ENCODE peak calls at places on chromosomes 1 and 21, in four cellular contexts. One of them, this sample, is unnamed. For H3K36me3 and H3K9me3, the result is how much of the 10 kb centered on the place peaks cover.

GRCh38 chr1:20682571-20683236 is 21.5 kb upstream of the DDOST start:
- DNase-seq in fibroblast of lung: no peak
- DNase-seq in SK-N-MC: no peak
- DNase-seq in heart left ventricle: no peak
- DNase-seq in this sample: peak

GRCh38 chr1:114122891-114123621 is 30.6 kb downstream of the SYT6 start:
- DNase-seq in fibroblast of lung: peak
- DNase-seq in SK-N-MC: no peak
- DNase-seq in heart left ventricle: no peak
- DNase-seq in this sample: no peak

GRCh38 chr1:186479162-186479561 is 18.2 kb upstream of the PDC start:
- DNase-seq in fibroblast of lung: no peak
- DNase-seq in SK-N-MC: no peak
- DNase-seq in heart left ventricle: no peak
- DNase-seq in this sample: no peak

GRCh38 chr1:93552751-93553455 is 105.0 kb downstream of the FNBP1L start:
- DNase-seq in fibroblast of lung: peak
- DNase-seq in SK-N-MC: no peak
- DNase-seq in heart left ventricle: peak
- DNase-seq in this sample: no peak

GRCh38 chr1:164772635-164773034 is 213.7 kb downstream of the PBX1 start:
- DNase-seq in fibroblast of lung: peak
- DNase-seq in SK-N-MC: no peak
- DNase-seq in heart left ventricle: peak
- DNase-seq in this sample: peak

GRCh38 chr1:169106921-169107672 is 607 bp downstream of the ATP1B1 start:
- DNase-seq in fibroblast of lung: no peak
- DNase-seq in SK-N-MC: no peak
- DNase-seq in heart left ventricle: no peak
- DNase-seq in this sample: peak

GRCh38 chr1:232943679-232944252 is 6.6 kb upstream of the NTPCR start:
- DNase-seq in fibroblast of lung: no peak
- DNase-seq in SK-N-MC: no peak
- DNase-seq in heart left ventricle: no peak
- DNase-seq in this sample: no peak

GRCh38 chr1:52674497-52675384 is 23.4 kb downstream of the COA7 start:
- DNase-seq in fibroblast of lung: peak
- DNase-seq in SK-N-MC: no peak
- DNase-seq in heart left ventricle: no peak
- DNase-seq in this sample: no peak

GRCh38 chr1:86207323-86207722 is 50.8 kb upstream of the COL24A1 start:
- DNase-seq in fibroblast of lung: peak
- DNase-seq in SK-N-MC: no peak
- DNase-seq in heart left ventricle: peak
- DNase-seq in this sample: no peak

GRCh38 chr1:230441630-230442029 is 15.5 kb upstream of the PGBD5 start:
- DNase-seq in fibroblast of lung: no peak
- DNase-seq in SK-N-MC: no peak
- DNase-seq in heart left ventricle: no peak
- DNase-seq in this sample: no peak

GRCh38 chr21:42407476-42407875 is 3.8 kb downstream of the UBASH3A start:
- DNase-seq in fibroblast of lung: no peak
- DNase-seq in SK-N-MC: no peak
- DNase-seq in heart left ventricle: no peak
- DNase-seq in this sample: no peak

GRCh38 chr21:29504751-29505321 is 206.1 kb downstream of the BACH1 start:
- DNase-seq in fibroblast of lung: peak
- DNase-seq in SK-N-MC: no peak
- DNase-seq in heart left ventricle: no peak
- DNase-seq in this sample: no peak

GRCh38 chr1:192788184-192788583 is 20.7 kb upstream of the RGS2 start:
- DNase-seq in fibroblast of lung: peak
- DNase-seq in SK-N-MC: no peak
- DNase-seq in heart left ventricle: peak
- DNase-seq in this sample: no peak

GRCh38 chr1:202154766-202155477 is 5.5 kb downstream of the PTPN7 start:
- DNase-seq in fibroblast of lung: peak
- DNase-seq in SK-N-MC: no peak
- DNase-seq in heart left ventricle: no peak
- DNase-seq in this sample: no peak

GRCh38 chr1:160374291-160374690 is 7.4 kb downstream of the NHLH1 start:
- DNase-seq in fibroblast of lung: no peak
- DNase-seq in SK-N-MC: no peak
- DNase-seq in heart left ventricle: no peak
- DNase-seq in this sample: no peak

GRCh38 chr1:44947060-44947773 is 39.2 kb downstream of the EIF2B3 start:
- DNase-seq in fibroblast of lung: peak
- DNase-seq in SK-N-MC: no peak
- DNase-seq in heart left ventricle: peak
- DNase-seq in this sample: no peak

GRCh38 chr21:32753818-32754610 is 17.5 kb downstream of the PAXBP1 start:
- DNase-seq in fibroblast of lung: no peak
- DNase-seq in SK-N-MC: no peak
- DNase-seq in heart left ventricle: no peak
- DNase-seq in this sample: no peak

GRCh38 chr1:176374967-176375569 is 87.9 kb upstream of the PAPPA2 start:
- DNase-seq in fibroblast of lung: peak
- DNase-seq in SK-N-MC: peak
- DNase-seq in heart left ventricle: peak
- DNase-seq in this sample: peak

GRCh38 chr1:78036450-78036849 is 9.3 kb upstream of the GIPC2 start:
- DNase-seq in fibroblast of lung: no peak
- DNase-seq in SK-N-MC: no peak
- DNase-seq in heart left ventricle: no peak
- DNase-seq in this sample: no peak

GRCh38 chr1:27102134-27102706 is 52.7 kb downstream of the SLC9A1 start:
- DNase-seq in fibroblast of lung: no peak
- DNase-seq in SK-N-MC: no peak
- DNase-seq in heart left ventricle: peak
- DNase-seq in this sample: no peak

GRCh38 chr1:183023146-183023600 is at the start of gene LAMC1:
- DNase-seq in fibroblast of lung: peak
- DNase-seq in SK-N-MC: no peak
- DNase-seq in heart left ventricle: peak
- DNase-seq in this sample: peak

GRCh38 chr1:16451868-16452528 is 11.5 kb downstream of the NECAP2 start:
- DNase-seq in fibroblast of lung: no peak
- DNase-seq in SK-N-MC: no peak
- DNase-seq in heart left ventricle: no peak
- DNase-seq in this sample: no peak
- H3K36me3 ChIP-seq in fibroblast of lung: under half
- H3K36me3 ChIP-seq in SK-N-MC: half or more
- H3K36me3 ChIP-seq in heart left ventricle: half or more
- H3K36me3 ChIP-seq in this sample: under half

DNA sequence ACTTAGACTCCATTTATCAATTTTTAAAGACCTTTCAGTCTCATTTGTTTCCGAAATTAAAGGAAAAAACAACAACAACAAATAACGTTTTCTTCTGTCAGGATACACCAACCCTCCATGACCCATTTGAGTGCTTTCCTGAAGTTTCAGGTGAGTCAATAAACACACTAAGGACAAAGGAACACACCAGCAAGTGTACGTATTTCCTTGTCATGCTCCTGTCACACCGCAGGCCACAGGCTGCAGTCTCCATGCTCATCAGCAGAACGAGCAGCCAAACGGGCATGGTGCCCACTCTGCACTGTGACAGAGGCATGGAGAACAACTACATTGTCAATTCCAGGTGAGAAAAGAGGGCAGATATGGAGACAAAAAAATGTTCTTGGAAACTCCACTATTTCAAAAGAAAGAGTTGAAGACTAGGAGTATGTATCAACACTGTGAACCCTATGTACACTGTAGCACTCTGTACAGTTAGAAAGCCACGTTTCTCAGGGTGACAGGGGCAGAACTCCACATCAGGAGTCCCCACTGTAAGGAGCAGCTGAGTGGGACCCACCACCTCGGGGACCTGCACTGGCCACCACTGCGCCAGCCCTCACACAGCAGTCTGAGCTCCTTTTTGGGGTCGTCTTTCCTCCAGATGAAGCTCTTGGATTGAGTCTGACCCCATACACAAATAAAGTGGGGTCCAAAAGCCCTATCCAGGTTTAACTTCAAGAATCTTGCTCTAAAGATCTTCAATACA is 2.6 kb downstream of the PTTG1IP start:
- DNase-seq in fibroblast of lung: peak
- DNase-seq in SK-N-MC: no peak
- DNase-seq in heart left ventricle: peak
- DNase-seq in this sample: peak
- H3K4me3 ChIP-seq in fibroblast of lung: peak
- H3K4me3 ChIP-seq in SK-N-MC: no peak
- H3K4me3 ChIP-seq in heart left ventricle: peak
- H3K4me3 ChIP-seq in this sample: peak

GRCh38 chr1:248699099-248699498 is 3.5 kb downstream of the OR14I1 start:
- DNase-seq in fibroblast of lung: no peak
- DNase-seq in SK-N-MC: no peak
- DNase-seq in heart left ventricle: no peak
- DNase-seq in this sample: no peak

GRCh38 chr1:248696775-248697174 is 5.8 kb downstream of the OR14I1 start:
- DNase-seq in fibroblast of lung: no peak
- DNase-seq in SK-N-MC: no peak
- DNase-seq in heart left ventricle: no peak
- DNase-seq in this sample: no peak

GRCh38 chr1:248696261-248696660 is 6.3 kb downstream of the OR14I1 start:
- DNase-seq in fibroblast of lung: no peak
- DNase-seq in SK-N-MC: no peak
- DNase-seq in heart left ventricle: no peak
- DNase-seq in this sample: no peak

GRCh38 chr1:248695451-248696132 is 7.0 kb downstream of the OR14I1 start:
- DNase-seq in fibroblast of lung: no peak
- DNase-seq in SK-N-MC: no peak
- DNase-seq in heart left ventricle: no peak
- DNase-seq in this sample: no peak

DNA sequence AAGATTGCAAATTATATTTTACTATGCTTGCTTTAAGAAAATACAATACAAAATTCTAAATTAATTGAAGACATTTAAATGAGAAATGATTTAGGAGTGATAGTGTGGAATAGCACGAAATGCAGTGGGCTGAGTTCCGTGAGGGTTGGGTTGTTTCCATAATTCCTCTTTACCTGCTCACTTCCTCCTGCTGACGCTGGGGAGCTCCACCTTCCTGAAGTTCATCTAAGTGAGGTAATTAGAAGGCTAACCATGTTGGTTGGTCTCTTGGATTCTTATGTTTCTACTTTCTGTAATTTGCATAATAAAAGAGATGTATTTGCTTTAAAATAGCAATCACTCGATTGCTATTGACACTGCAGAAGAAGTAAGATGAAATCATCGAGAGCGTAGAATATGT is 4.7 kb downstream of the OR14I1 start:
- DNase-seq in fibroblast of lung: no peak
- DNase-seq in SK-N-MC: no peak
- DNase-seq in heart left ventricle: no peak
- DNase-seq in this sample: no peak
- H3K9me3 ChIP-seq in fibroblast of lung: under half
- H3K9me3 ChIP-seq in SK-N-MC: under half
- H3K9me3 ChIP-seq in heart left ventricle: under half
- H3K9me3 ChIP-seq in this sample: under half

GRCh38 chr1:56511323-56511722 is 68.0 kb downstream of the PLPP3 start:
- DNase-seq in fibroblast of lung: no peak
- DNase-seq in SK-N-MC: no peak
- DNase-seq in heart left ventricle: no peak
- DNase-seq in this sample: no peak
- H3K36me3 ChIP-seq in fibroblast of lung: under half
- H3K36me3 ChIP-seq in SK-N-MC: under half
- H3K36me3 ChIP-seq in heart left ventricle: half or more
- H3K36me3 ChIP-seq in this sample: half or more

GRCh38 chr1:88731475-88731874 is 47.4 kb downstream of the PKN2 start:
- DNase-seq in fibroblast of lung: peak
- DNase-seq in SK-N-MC: no peak
- DNase-seq in heart left ventricle: no peak
- DNase-seq in this sample: no peak
- H3K4me3 ChIP-seq in fibroblast of lung: peak
- H3K4me3 ChIP-seq in SK-N-MC: no peak
- H3K4me3 ChIP-seq in heart left ventricle: no peak
- H3K4me3 ChIP-seq in this sample: no peak

GRCh38 chr1:2931722-2932401 is 89.4 kb upstream of the ACTRT2 start:
- DNase-seq in fibroblast of lung: no peak
- DNase-seq in SK-N-MC: no peak
- DNase-seq in heart left ventricle: no peak
- DNase-seq in this sample: no peak
- H3K9me3 ChIP-seq in fibroblast of lung: under half
- H3K9me3 ChIP-seq in SK-N-MC: under half
- H3K9me3 ChIP-seq in heart left ventricle: under half
- H3K9me3 ChIP-seq in this sample: under half

GRCh38 chr21:37226356-37226920 is 40.7 kb downstream of the VPS26C start:
- DNase-seq in fibroblast of lung: no peak
- DNase-seq in SK-N-MC: no peak
- DNase-seq in heart left ventricle: no peak
- DNase-seq in this sample: no peak

GRCh38 chr21:37224861-37225260 is 42.3 kb downstream of the VPS26C start:
- DNase-seq in fibroblast of lung: no peak
- DNase-seq in SK-N-MC: no peak
- DNase-seq in heart left ventricle: no peak
- DNase-seq in this sample: no peak

GRCh38 chr21:37228003-37228400 is 39.1 kb downstream of the VPS26C start:
- DNase-seq in fibroblast of lung: no peak
- DNase-seq in SK-N-MC: no peak
- DNase-seq in heart left ventricle: no peak
- DNase-seq in this sample: no peak

GRCh38 chr21:37225440-37225839 is 41.7 kb downstream of the VPS26C start:
- DNase-seq in fibroblast of lung: no peak
- DNase-seq in SK-N-MC: no peak
- DNase-seq in heart left ventricle: no peak
- DNase-seq in this sample: no peak

DNA sequence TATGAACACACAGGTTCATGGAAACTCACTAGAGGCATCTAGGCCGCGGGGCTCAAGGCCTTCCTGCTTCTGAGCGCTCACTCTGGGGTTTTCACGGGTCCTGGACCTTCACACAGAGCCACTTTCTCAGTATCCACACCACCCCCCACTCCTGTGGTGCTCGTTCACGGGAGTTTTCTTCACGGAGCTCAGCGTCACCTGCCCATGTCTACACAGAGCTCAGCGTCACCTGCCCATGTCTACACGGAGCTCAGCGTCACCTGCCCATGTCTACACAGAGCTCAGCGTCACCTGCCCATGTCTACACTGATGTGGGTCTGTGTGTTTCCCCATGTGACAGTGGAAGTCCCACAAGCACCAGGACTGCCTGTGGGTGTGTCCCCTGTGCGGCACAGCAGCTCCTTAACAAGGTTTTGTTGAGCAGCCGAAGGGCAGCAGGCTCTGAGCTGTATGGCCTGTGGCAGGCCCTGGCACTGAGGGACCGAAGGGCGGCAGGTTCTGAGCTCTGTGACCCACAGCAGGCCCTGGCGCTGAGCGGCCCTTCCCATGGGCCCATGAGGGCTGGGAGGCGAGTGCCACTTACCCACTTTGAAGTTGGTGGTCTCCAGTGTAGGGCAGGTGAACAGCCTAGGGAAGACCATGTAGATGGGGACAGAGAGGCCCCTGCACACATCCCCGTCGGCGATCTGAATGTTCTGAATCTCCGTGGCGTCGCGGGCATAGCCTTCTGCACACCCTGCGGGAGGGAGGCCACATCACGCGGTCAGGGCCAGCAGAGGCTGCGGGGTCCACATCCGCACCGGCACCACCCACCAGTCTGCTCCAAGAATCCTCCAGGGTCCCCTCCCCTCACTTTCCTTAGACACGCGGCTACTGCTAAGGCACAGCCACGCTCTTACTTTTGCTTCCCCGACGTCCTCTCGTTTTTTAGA is 39.8 kb downstream of the VPS26C start:
- DNase-seq in fibroblast of lung: no peak
- DNase-seq in SK-N-MC: no peak
- DNase-seq in heart left ventricle: no peak
- DNase-seq in this sample: no peak
- H3K36me3 ChIP-seq in fibroblast of lung: under half
- H3K36me3 ChIP-seq in SK-N-MC: half or more
- H3K36me3 ChIP-seq in heart left ventricle: half or more
- H3K36me3 ChIP-seq in this sample: under half

GRCh38 chr1:89757532-89757931 is 63.3 kb upstream of the LRRC8D start:
- DNase-seq in fibroblast of lung: no peak
- DNase-seq in SK-N-MC: no peak
- DNase-seq in heart left ventricle: peak
- DNase-seq in this sample: no peak
- H3K4me3 ChIP-seq in fibroblast of lung: no peak
- H3K4me3 ChIP-seq in SK-N-MC: peak
- H3K4me3 ChIP-seq in heart left ventricle: no peak
- H3K4me3 ChIP-seq in this sample: no peak